ENCODE peak calls at places on chromosomes 13 and 19, in four cellular contexts. N is fibroblast of mammary gland; R is AML-193; B is activated naive CD4-positive, alpha-beta T cell treated with anti-CD3 and anti-CD28 coated beads for 36 hours. U is an unnamed sample.

GRCh38 chr19:8305798-8306197 is 2.4 kb downstream of the CD320 start:
- DNase-seq in N (no peak), R (no peak), B (peak), U (no peak)

GRCh38 chr13:113837554-113838355 is 26.1 kb downstream of the GAS6 start:
- DNase-seq in N (peak), R (no peak), B (no peak), U (peak)

GRCh38 chr13:113741101-113741731 is 17.8 kb upstream of the TMEM255B start:
- DNase-seq in N (no peak), R (peak), B (peak), U (no peak)

GRCh38 chr13:99059498-99060070 is 81.7 kb upstream of the DOCK9 start:
- DNase-seq in N (no peak), R (no peak), B (no peak), U (no peak)

GRCh38 chr13:27259831-27260230 is 8.5 kb downstream of the RPL21 start:
- DNase-seq in N (no peak), R (no peak), B (no peak), U (no peak)

GRCh38 chr19:35141627-35142401 is 1.2 kb upstream of the FXYD7 start:
- DNase-seq in N (no peak), R (no peak), B (no peak), U (no peak)

GRCh38 chr19:2274185-2274711 is 7.7 kb downstream of the PEAK3 start:
- DNase-seq in N (no peak), R (no peak), B (no peak), U (no peak)

GRCh38 chr19:21127898-21128297 is 13.9 kb upstream of the ZNF431 start:
- DNase-seq in N (no peak), R (no peak), B (no peak), U (no peak)

GRCh38 chr13:49789961-49790360 is 2.5 kb downstream of the KPNA3 start:
- DNase-seq in N (no peak), R (no peak), B (no peak), U (no peak)

GRCh38 chr19:3695986-3696659 is 4.1 kb downstream of the PIP5K1C start:
- DNase-seq in N (no peak), R (no peak), B (no peak), U (no peak)

GRCh38 chr19:1261512-1261862 is 7.6 kb upstream of the CIRBP start:
- DNase-seq in N (no peak), R (no peak), B (no peak), U (no peak)

GRCh38 chr13:30978981-30979956 is 46.8 kb downstream of the TEX26 start:
- DNase-seq in N (no peak), R (peak), B (peak), U (peak)

GRCh38 chr13:33070713-33071112 is 54.5 kb downstream of the KL start:
- DNase-seq in N (peak), R (no peak), B (no peak), U (no peak)

GRCh38 chr13:68176486-68176885 is 946.4 kb upstream of the PCDH9 start:
- DNase-seq in N (peak), R (no peak), B (no peak), U (peak)

GRCh38 chr19:38148337-38148736 is 75.7 kb downstream of the DPF1 start:
- DNase-seq in N (no peak), R (no peak), B (no peak), U (no peak)

GRCh38 chr19:49473868-49474544 is at the start of gene FLT3LG:
- DNase-seq in N (peak), R (peak), B (peak), U (peak)